ENCODE peak calls at places on chromosome 14, in seven cellular contexts. D is ovary, T is GDM1, V is PC-3, P is lung, B is psoas muscle, G is NCI-H460. K is an unnamed sample.
A peak's percentile ranks its signal among the peaks of the same experiment; 100 is the strongest.

GRCh38 chr14:47674546-47675238 is 713 bp downstream of the MDGA2 start:
- DNase-seq in G (no peak), B (no peak), D (no peak), T (no peak), P (no peak), V (no peak), K (no peak)

GRCh38 chr14:100531152-100531551 is 56.1 kb downstream of the BEGAIN start:
- DNase-seq in T (no peak), D (no peak), P (no peak), B (no peak), V (no peak), G (no peak), K (peak; percentile 2)

GRCh38 chr14:49593016-49593415 is 5.7 kb upstream of the LRR1 start:
- DNase-seq in T (no peak), P (no peak), D (no peak), G (no peak), B (no peak), V (peak; percentile 83), K (no peak)

GRCh38 chr14:64293976-64294671 is at the start of gene ESR2:
- DNase-seq in T (no peak), P (no peak), B (no peak), D (peak; percentile 61), V (peak; percentile 29), G (no peak), K (no peak)

GRCh38 chr14:23319746-23320583 is 1.3 kb upstream of the PABPN1 start:
- DNase-seq in G (no peak), D (peak; percentile 52), B (no peak), V (no peak), P (no peak), T (no peak), K (no peak)

GRCh38 chr14:75811862-75812505 is 150.9 kb downstream of the TTLL5 start:
- DNase-seq in D (no peak), B (no peak), P (no peak), V (no peak), T (no peak), G (no peak), K (no peak)

GRCh38 chr14:42994001-42994736 is 1387.5 kb downstream of the LRFN5 start:
- DNase-seq in B (no peak), T (no peak), P (no peak), V (peak; percentile 84), G (no peak), D (no peak), K (no peak)

GRCh38 chr14:103281496-103282231 is 52.4 kb upstream of the EIF5 start:
- DNase-seq in V (peak; percentile 63), T (no peak), P (no peak), B (peak; percentile 31), D (peak; percentile 69), G (no peak), K (no peak)

GRCh38 chr14:106844608-106845285 is 1318.4 kb downstream of the TMEM121 start:
- DNase-seq in B (peak; percentile 70), G (peak; percentile 67), T (peak; percentile 88), D (peak; percentile 85), P (peak; percentile 76), V (peak; percentile 51), K (peak; percentile 52)

GRCh38 chr14:55705651-55706340 is 125.8 kb downstream of the KTN1 start:
- DNase-seq in V (peak; percentile 68), B (no peak), G (no peak), P (peak; percentile 78), D (no peak), T (no peak), K (no peak)

GRCh38 chr14:72603639-72604038 is 290.3 kb downstream of the DPF3 start:
- DNase-seq in B (no peak), P (no peak), T (no peak), G (no peak), D (no peak), V (no peak), K (no peak)

GRCh38 chr14:24307575-24308341 is at the start of gene CIDEB:
- DNase-seq in V (peak; percentile 76), T (peak; percentile 48), D (peak; percentile 57), B (peak; percentile 53), G (peak; percentile 58), P (peak; percentile 76), K (peak; percentile 79)

GRCh38 chr14:102777711-102778615 is 714 bp downstream of the TRAF3 start:
- DNase-seq in B (peak; percentile 28), D (peak; percentile 43), T (no peak), P (no peak), V (peak; percentile 18), G (no peak), K (no peak)

GRCh38 chr14:75654127-75654732 is 6.4 kb downstream of the ERG28 start:
- DNase-seq in V (peak; percentile 87), G (peak; percentile 60), T (peak; percentile 33), D (peak; percentile 82), B (peak; percentile 76), P (peak; percentile 86), K (peak; percentile 75)

GRCh38 chr14:33307691-33308369 is 369.2 kb downstream of the NPAS3 start:
- DNase-seq in B (peak; percentile 41), G (no peak), T (no peak), D (peak; percentile 51), P (no peak), V (peak; percentile 16), K (peak; percentile 24)

GRCh38 chr14:22598896-22599244 is 770 bp downstream of the ABHD4 start:
- DNase-seq in B (no peak), D (no peak), V (peak; percentile 74), G (peak; percentile 67), P (peak; percentile 46), T (no peak), K (peak; percentile 33)

GRCh38 chr14:54291491-54292191 is 105.2 kb upstream of the CDKN3 start:
- DNase-seq in T (no peak), P (no peak), B (no peak), V (no peak), G (no peak), D (no peak), K (no peak)

GRCh38 chr14:22159049-22159448 is 430.0 kb downstream of the DAD1 start:
- DNase-seq in P (no peak), D (no peak), T (peak; percentile 13), G (no peak), V (peak; percentile 71), B (no peak), K (no peak)

GRCh38 chr14:46580941-46581671 is 70.5 kb downstream of the RPL10L start:
- DNase-seq in B (no peak), G (peak; percentile 43), P (no peak), T (peak; percentile 18), D (no peak), V (peak; percentile 58), K (no peak)

GRCh38 chr14:89425931-89426330 is 8.9 kb upstream of the FOXN3 start:
- DNase-seq in G (no peak), T (no peak), P (no peak), B (no peak), D (no peak), V (peak; percentile 91), K (no peak)

GRCh38 chr14:44988694-44989093 is 26.7 kb downstream of the TOGARAM1 start:
- DNase-seq in P (no peak), B (no peak), D (no peak), T (no peak), G (no peak), V (no peak), K (no peak)

GRCh38 chr14:64112859-64113258 is 181.3 kb downstream of the ESR2 start:
- DNase-seq in G (no peak), T (no peak), B (peak; percentile 28), P (no peak), D (no peak), V (peak; percentile 20), K (no peak)

GRCh38 chr14:101104485-101104884 is 201.0 kb upstream of the RTL1 start:
- DNase-seq in B (no peak), V (no peak), T (no peak), G (no peak), D (no peak), P (peak; percentile 22), K (no peak)

GRCh38 chr14:99968931-99969330 is 96.3 kb upstream of the EVL start:
- DNase-seq in D (no peak), P (no peak), V (no peak), B (no peak), T (no peak), G (no peak), K (no peak)

GRCh38 chr14:54475187-54475881 is 13.4 kb downstream of the GMFB start:
- DNase-seq in B (no peak), D (no peak), G (no peak), V (no peak), T (no peak), P (no peak), K (no peak)

GRCh38 chr14:21104448-21105060 is 3.7 kb downstream of the TMEM253 start:
- DNase-seq in G (peak; percentile 87), B (peak; percentile 77), T (peak; percentile 44), P (peak; percentile 78), V (peak; percentile 71), D (peak; percentile 79), K (peak; percentile 73)

GRCh38 chr14:48665077-48665784 is 920.9 kb downstream of the RPS29 start:
- DNase-seq in D (no peak), T (no peak), G (no peak), V (peak; percentile 11), B (no peak), P (no peak), K (no peak)

GRCh38 chr14:90654831-90655276 is 161.4 kb downstream of the TTC7B start:
- DNase-seq in P (no peak), V (no peak), D (peak; percentile 81), B (no peak), G (peak; percentile 96), T (no peak), K (no peak)

GRCh38 chr14:76950043-76951020 is 78.2 kb downstream of the IRF2BPL start:
- DNase-seq in T (no peak), V (peak; percentile 60), D (peak; percentile 53), B (no peak), G (no peak), P (no peak), K (no peak)

GRCh38 chr14:65729547-65729946 is 317.0 kb downstream of the FUT8 start:
- DNase-seq in V (no peak), T (no peak), D (no peak), B (no peak), G (no peak), P (no peak), K (no peak)

K was measured in tibial nerve.